ENCODE peak calls at places on chromosomes 11 and 22, in seven cellular contexts. One of them, this sample, is unnamed.

GRCh38 chr11:66291706-66292542 is at the start of gene TMEM151A:
- DNase-seq in lower lobe of right lung: no peak
- DNase-seq in pancreas: no peak
- DNase-seq in iPS DF 6.9: no peak
- DNase-seq in heart right ventricle: no peak
- DNase-seq in Peyer's patch: no peak
- DNase-seq in hepatocyte: peak; percentile 63
- DNase-seq in this sample: peak; percentile 59

GRCh38 chr11:106101797-106102196 is 24.3 kb downstream of the AASDHPPT start:
- DNase-seq in Peyer's patch: no peak
- DNase-seq in hepatocyte: no peak
- DNase-seq in heart right ventricle: no peak
- DNase-seq in pancreas: no peak
- DNase-seq in iPS DF 6.9: no peak
- DNase-seq in lower lobe of right lung: no peak
- DNase-seq in this sample: no peak

GRCh38 chr11:33172345-33172744 is 11.1 kb upstream of the CSTF3 start:
- DNase-seq in pancreas: no peak
- DNase-seq in Peyer's patch: no peak
- DNase-seq in hepatocyte: no peak
- DNase-seq in iPS DF 6.9: no peak
- DNase-seq in lower lobe of right lung: no peak
- DNase-seq in heart right ventricle: no peak
- DNase-seq in this sample: no peak

GRCh38 chr11:20131744-20132666 is 28.3 kb downstream of the DBX1 start:
- DNase-seq in pancreas: peak; percentile 37
- DNase-seq in Peyer's patch: peak; percentile 74
- DNase-seq in heart right ventricle: peak; percentile 45
- DNase-seq in iPS DF 6.9: no peak
- DNase-seq in hepatocyte: peak; percentile 76
- DNase-seq in lower lobe of right lung: peak; percentile 63
- DNase-seq in this sample: peak; percentile 74

GRCh38 chr11:12286606-12287005 is 90.8 kb upstream of the PARVA start:
- DNase-seq in hepatocyte: no peak
- DNase-seq in heart right ventricle: no peak
- DNase-seq in iPS DF 6.9: no peak
- DNase-seq in Peyer's patch: no peak
- DNase-seq in pancreas: no peak
- DNase-seq in lower lobe of right lung: no peak
- DNase-seq in this sample: no peak

GRCh38 chr11:65899356-65900124 is 648 bp downstream of the FOSL1 start:
- DNase-seq in hepatocyte: peak; percentile 84
- DNase-seq in Peyer's patch: peak; percentile 79
- DNase-seq in heart right ventricle: peak; percentile 51
- DNase-seq in iPS DF 6.9: no peak
- DNase-seq in pancreas: no peak
- DNase-seq in lower lobe of right lung: peak; percentile 76
- DNase-seq in this sample: peak; percentile 45

GRCh38 chr11:78717031-78717430 is 142.4 kb upstream of the NARS2 start:
- DNase-seq in hepatocyte: no peak
- DNase-seq in pancreas: no peak
- DNase-seq in heart right ventricle: no peak
- DNase-seq in Peyer's patch: no peak
- DNase-seq in lower lobe of right lung: no peak
- DNase-seq in iPS DF 6.9: no peak
- DNase-seq in this sample: no peak

GRCh38 chr11:103395612-103396011 is 286.4 kb downstream of the DYNC2H1 start:
- DNase-seq in iPS DF 6.9: no peak
- DNase-seq in Peyer's patch: no peak
- DNase-seq in pancreas: no peak
- DNase-seq in heart right ventricle: no peak
- DNase-seq in hepatocyte: peak; percentile 24
- DNase-seq in lower lobe of right lung: no peak
- DNase-seq in this sample: no peak

GRCh38 chr11:92140021-92140420 is 84.6 kb upstream of the FAT3 start:
- DNase-seq in lower lobe of right lung: no peak
- DNase-seq in hepatocyte: no peak
- DNase-seq in pancreas: no peak
- DNase-seq in Peyer's patch: no peak
- DNase-seq in iPS DF 6.9: no peak
- DNase-seq in heart right ventricle: no peak
- DNase-seq in this sample: no peak

GRCh38 chr11:2211113-2211971 is 39.7 kb upstream of the TH start:
- DNase-seq in lower lobe of right lung: no peak
- DNase-seq in Peyer's patch: peak; percentile 66
- DNase-seq in pancreas: peak; percentile 68
- DNase-seq in heart right ventricle: peak; percentile 2
- DNase-seq in hepatocyte: peak; percentile 81
- DNase-seq in iPS DF 6.9: no peak
- DNase-seq in this sample: peak; percentile 91

GRCh38 chr11:62493801-62494200 is 52.8 kb downstream of the AHNAK start:
- DNase-seq in Peyer's patch: no peak
- DNase-seq in heart right ventricle: no peak
- DNase-seq in pancreas: no peak
- DNase-seq in hepatocyte: no peak
- DNase-seq in lower lobe of right lung: no peak
- DNase-seq in iPS DF 6.9: no peak
- DNase-seq in this sample: no peak

GRCh38 chr11:63769044-63769718 is 606 bp upstream of the ZFTA start:
- DNase-seq in Peyer's patch: peak; percentile 58
- DNase-seq in iPS DF 6.9: no peak
- DNase-seq in lower lobe of right lung: peak; percentile 52
- DNase-seq in heart right ventricle: peak; percentile 24
- DNase-seq in pancreas: peak; percentile 26
- DNase-seq in hepatocyte: peak; percentile 68
- DNase-seq in this sample: peak; percentile 61

GRCh38 chr11:125167292-125167953 is 2.9 kb downstream of the PKNOX2 start:
- DNase-seq in pancreas: peak; percentile 40
- DNase-seq in hepatocyte: peak; percentile 46
- DNase-seq in Peyer's patch: no peak
- DNase-seq in iPS DF 6.9: no peak
- DNase-seq in lower lobe of right lung: no peak
- DNase-seq in heart right ventricle: no peak
- DNase-seq in this sample: peak; percentile 87

GRCh38 chr11:77250881-77251640 is 50.4 kb downstream of the GDPD4 start:
- DNase-seq in heart right ventricle: no peak
- DNase-seq in hepatocyte: no peak
- DNase-seq in Peyer's patch: no peak
- DNase-seq in lower lobe of right lung: no peak
- DNase-seq in pancreas: no peak
- DNase-seq in iPS DF 6.9: no peak
- DNase-seq in this sample: no peak

GRCh38 chr22:25780673-25781072 is 38.7 kb downstream of the MYO18B start:
- DNase-seq in heart right ventricle: no peak
- DNase-seq in lower lobe of right lung: no peak
- DNase-seq in iPS DF 6.9: no peak
- DNase-seq in hepatocyte: peak; percentile 46
- DNase-seq in pancreas: no peak
- DNase-seq in Peyer's patch: no peak
- DNase-seq in this sample: no peak

GRCh38 chr22:25779426-25779825 is 37.4 kb downstream of the MYO18B start:
- DNase-seq in lower lobe of right lung: no peak
- DNase-seq in heart right ventricle: no peak
- DNase-seq in iPS DF 6.9: no peak
- DNase-seq in hepatocyte: no peak
- DNase-seq in pancreas: no peak
- DNase-seq in Peyer's patch: no peak
- DNase-seq in this sample: no peak

GRCh38 chr22:25777870-25778269 is 35.9 kb downstream of the MYO18B start:
- DNase-seq in Peyer's patch: peak; percentile 48
- DNase-seq in heart right ventricle: no peak
- DNase-seq in lower lobe of right lung: no peak
- DNase-seq in hepatocyte: peak; percentile 55
- DNase-seq in pancreas: no peak
- DNase-seq in iPS DF 6.9: no peak
- DNase-seq in this sample: peak; percentile 45

GRCh38 chr22:25781801-25782200 is 39.8 kb downstream of the MYO18B start:
- DNase-seq in lower lobe of right lung: no peak
- DNase-seq in heart right ventricle: no peak
- DNase-seq in iPS DF 6.9: no peak
- DNase-seq in Peyer's patch: no peak
- DNase-seq in pancreas: no peak
- DNase-seq in hepatocyte: no peak
- DNase-seq in this sample: no peak

GRCh38 chr22:25779890-25780289 is 37.9 kb downstream of the MYO18B start:
- DNase-seq in Peyer's patch: no peak
- DNase-seq in lower lobe of right lung: no peak
- DNase-seq in heart right ventricle: no peak
- DNase-seq in hepatocyte: no peak
- DNase-seq in iPS DF 6.9: no peak
- DNase-seq in pancreas: no peak
- DNase-seq in this sample: no peak
- H3K36me3 ChIP-seq in Peyer's patch: no peaks in the 10 kb centered on the region
- H3K36me3 ChIP-seq in lower lobe of right lung: no peaks in the 10 kb centered on the region
- H3K36me3 ChIP-seq in heart right ventricle: peaks cover 20% of the 10 kb centered on the region
- H3K36me3 ChIP-seq in hepatocyte: no peaks in the 10 kb centered on the region
- H3K36me3 ChIP-seq in iPS DF 6.9: no peaks in the 10 kb centered on the region
- H3K36me3 ChIP-seq in pancreas: no peaks in the 10 kb centered on the region
- H3K36me3 ChIP-seq in this sample: no peaks in the 10 kb centered on the region

GRCh38 chr11:67301313-67301921 is 1.9 kb upstream of the SSH3 start:
- DNase-seq in iPS DF 6.9: no peak
- DNase-seq in heart right ventricle: no peak
- DNase-seq in pancreas: no peak
- DNase-seq in hepatocyte: peak; percentile 4
- DNase-seq in Peyer's patch: no peak
- DNase-seq in lower lobe of right lung: peak; percentile 46
- DNase-seq in this sample: no peak

GRCh38 chr11:67300756-67301312 is 2.5 kb upstream of the SSH3 start:
- DNase-seq in hepatocyte: no peak
- DNase-seq in pancreas: no peak
- DNase-seq in Peyer's patch: peak; percentile 45
- DNase-seq in heart right ventricle: no peak
- DNase-seq in iPS DF 6.9: no peak
- DNase-seq in lower lobe of right lung: no peak
- DNase-seq in this sample: no peak

GRCh38 chr11:67300256-67300755 is 3.0 kb upstream of the SSH3 start:
- DNase-seq in iPS DF 6.9: no peak
- DNase-seq in heart right ventricle: no peak
- DNase-seq in hepatocyte: no peak
- DNase-seq in lower lobe of right lung: peak; percentile 45
- DNase-seq in Peyer's patch: peak; percentile 41
- DNase-seq in pancreas: no peak
- DNase-seq in this sample: no peak

GRCh38 chr11:67299471-67300191 is 3.7 kb upstream of the SSH3 start:
- DNase-seq in iPS DF 6.9: no peak
- DNase-seq in Peyer's patch: peak; percentile 40
- DNase-seq in heart right ventricle: no peak
- DNase-seq in lower lobe of right lung: peak; percentile 35
- DNase-seq in pancreas: no peak
- DNase-seq in hepatocyte: no peak
- DNase-seq in this sample: no peak

GRCh38 chr11:67298786-67299185 is 4.5 kb upstream of the SSH3 start:
- DNase-seq in lower lobe of right lung: peak; percentile 10
- DNase-seq in iPS DF 6.9: no peak
- DNase-seq in pancreas: no peak
- DNase-seq in hepatocyte: no peak
- DNase-seq in Peyer's patch: no peak
- DNase-seq in heart right ventricle: no peak
- DNase-seq in this sample: no peak
- H3K36me3 ChIP-seq in lower lobe of right lung: peaks cover 74% of the 10 kb centered on the region
- H3K36me3 ChIP-seq in iPS DF 6.9: peaks cover 5% of the 10 kb centered on the region
- H3K36me3 ChIP-seq in pancreas: peaks cover 7% of the 10 kb centered on the region
- H3K36me3 ChIP-seq in hepatocyte: peaks cover 7% of the 10 kb centered on the region
- H3K36me3 ChIP-seq in Peyer's patch: no peaks in the 10 kb centered on the region
- H3K36me3 ChIP-seq in heart right ventricle: peaks cover 14% of the 10 kb centered on the region
- H3K36me3 ChIP-seq in this sample: no peaks in the 10 kb centered on the region

DNA sequence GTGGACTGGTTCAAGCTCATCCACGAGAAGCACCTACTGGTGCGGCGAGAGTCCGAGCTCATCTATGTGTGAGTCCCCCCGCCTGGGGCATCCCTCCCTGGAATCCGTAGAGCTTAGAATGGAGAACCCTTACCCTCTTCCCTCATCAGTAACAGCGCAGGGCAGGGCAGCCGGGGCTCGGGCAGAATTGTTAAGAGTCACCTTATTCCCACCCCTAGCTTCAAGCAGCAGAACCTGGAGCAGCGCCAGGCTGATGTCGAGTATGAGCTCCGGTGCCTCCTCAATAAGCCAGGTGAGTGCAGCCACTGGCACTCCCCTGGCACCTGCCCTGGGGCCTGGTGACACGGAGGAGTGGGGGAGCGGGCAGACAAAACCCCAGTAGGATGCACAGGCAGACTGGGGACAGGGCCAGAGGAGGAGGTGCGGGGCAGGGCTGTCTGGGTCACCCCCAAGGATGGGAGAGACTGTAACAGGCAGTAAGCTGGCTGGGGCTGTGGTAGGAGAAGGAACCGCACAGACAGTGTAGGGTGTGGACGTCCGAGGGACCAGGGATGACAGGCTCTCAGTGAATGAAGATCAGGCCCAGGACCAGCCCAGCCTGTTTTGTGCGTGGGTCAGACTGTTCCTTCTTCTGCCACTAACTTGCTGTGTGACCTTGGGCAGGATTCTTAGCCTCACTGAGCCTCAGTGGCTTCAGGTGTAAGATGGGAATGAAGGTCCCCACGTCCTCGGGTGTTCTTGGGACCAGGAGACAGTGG is 20.4 kb downstream of the C22orf23 start:
- DNase-seq in iPS DF 6.9: no peak
- DNase-seq in lower lobe of right lung: peak; percentile 90
- DNase-seq in heart right ventricle: no peak
- DNase-seq in hepatocyte: no peak
- DNase-seq in Peyer's patch: no peak
- DNase-seq in pancreas: no peak
- DNase-seq in this sample: no peak
- H3K36me3 ChIP-seq in iPS DF 6.9: peaks cover 12% of the 10 kb centered on the region
- H3K36me3 ChIP-seq in lower lobe of right lung: peaks cover 50% of the 10 kb centered on the region
- H3K36me3 ChIP-seq in heart right ventricle: peaks cover 29% of the 10 kb centered on the region
- H3K36me3 ChIP-seq in hepatocyte: no peaks in the 10 kb centered on the region
- H3K36me3 ChIP-seq in Peyer's patch: no peaks in the 10 kb centered on the region
- H3K36me3 ChIP-seq in pancreas: peaks cover 11% of the 10 kb centered on the region
- H3K36me3 ChIP-seq in this sample: no peaks in the 10 kb centered on the region

GRCh38 chr22:47018010-47018910 is 255.8 kb downstream of the TBC1D22A start:
- DNase-seq in hepatocyte: no peak
- DNase-seq in heart right ventricle: no peak
- DNase-seq in iPS DF 6.9: no peak
- DNase-seq in lower lobe of right lung: no peak
- DNase-seq in Peyer's patch: peak; percentile 42
- DNase-seq in pancreas: no peak
- DNase-seq in this sample: no peak
- H3K36me3 ChIP-seq in hepatocyte: no peaks in the 10 kb centered on the region
- H3K36me3 ChIP-seq in heart right ventricle: no peaks in the 10 kb centered on the region
- H3K36me3 ChIP-seq in iPS DF 6.9: no peaks in the 10 kb centered on the region
- H3K36me3 ChIP-seq in lower lobe of right lung: peaks cover 14% of the 10 kb centered on the region
- H3K36me3 ChIP-seq in Peyer's patch: no peaks in the 10 kb centered on the region
- H3K36me3 ChIP-seq in pancreas: no peaks in the 10 kb centered on the region
- H3K36me3 ChIP-seq in this sample: no peaks in the 10 kb centered on the region

This sample was measured in neural progenitor cell.